ENCODE peak calls at places on chromosomes 11 and 22, in five cellular contexts. K is GM23338, N is neural progenitor cell, O is PC-3, U is fibroblast of lung. H is an unnamed sample.

GRCh38 chr11:112770487-112770886 is 190.7 kb upstream of the NCAM1 start:
- DNase-seq in N (no peak), O (no peak), U (no peak), K (no peak), H (no peak)

GRCh38 chr11:122742350-122742749 is 86.8 kb downstream of the UBASH3B start:
- DNase-seq in O (no peak), N (no peak), U (no peak), K (no peak), H (no peak)

GRCh38 chr11:44380009-44380313 is 70.0 kb upstream of the ALX4 start:
- DNase-seq in K (no peak), O (no peak), U (no peak), N (no peak), H (no peak)

GRCh38 chr11:17397311-17398002 is 9.0 kb upstream of the KCNJ11 start:
- DNase-seq in K (no peak), N (no peak), O (no peak), U (no peak), H (no peak)

GRCh38 chr22:30195245-30196140 is 51.1 kb downstream of the LIF start:
- DNase-seq in O (peak), U (peak), K (no peak), N (no peak), H (no peak)

GRCh38 chr22:22171357-22172218 is 73.0 kb upstream of the VPREB1 start:
- DNase-seq in O (peak), K (peak), N (peak), U (no peak), H (no peak)

GRCh38 chr11:75762885-75763284 is 5.7 kb upstream of the DGAT2 start:
- DNase-seq in O (no peak), U (no peak), K (no peak), N (no peak), H (peak)

GRCh38 chr22:30637701-30638114 is 2.1 kb downstream of the SLC35E4 start:
- DNase-seq in K (no peak), U (peak), N (no peak), O (no peak), H (no peak)

GRCh38 chr11:68857037-68857586 is 15.4 kb upstream of the CPT1A start:
- DNase-seq in K (no peak), U (no peak), N (no peak), O (peak), H (no peak)

GRCh38 chr11:2817431-2817830 is 68.1 kb downstream of the CDKN1C start:
- DNase-seq in U (no peak), K (no peak), N (no peak), O (no peak), H (no peak)

GRCh38 chr11:65791719-65792213 is 4.9 kb downstream of the OVOL1 start:
- DNase-seq in K (no peak), O (peak), N (no peak), U (peak), H (no peak)

GRCh38 chr22:32861330-32861729 is 59.8 kb downstream of the TIMP3 start:
- DNase-seq in O (no peak), U (no peak), N (no peak), K (no peak), H (no peak)

GRCh38 chr22:20550851-20551744 is 43.7 kb downstream of the MED15 start:
- DNase-seq in N (peak), K (peak), U (peak), O (no peak), H (peak)

GRCh38 chr22:37161442-37161841 is 11.7 kb upstream of the IL2RB start:
- DNase-seq in K (peak), N (no peak), O (peak), U (no peak), H (peak)

DNA sequence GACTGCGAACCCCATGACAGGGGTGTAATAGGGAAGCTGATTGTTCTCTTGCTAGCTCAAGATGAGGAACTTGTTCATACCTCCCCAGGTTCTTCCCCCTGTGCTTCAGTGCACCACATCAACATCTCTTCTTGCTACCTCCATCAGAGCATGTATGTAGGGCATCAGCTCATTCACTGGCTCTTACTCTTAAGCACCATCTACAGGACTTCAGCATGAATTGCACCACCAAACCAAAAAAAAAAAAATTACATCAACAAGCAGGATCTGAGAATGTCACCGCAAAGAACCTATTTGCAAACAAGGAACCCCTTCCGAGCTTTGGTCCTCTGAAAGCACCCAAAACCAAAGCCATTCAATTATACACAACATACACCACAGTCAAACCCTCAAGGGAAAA is 2226.5 kb upstream of the RAG2 start:
- DNase-seq in O (peak), U (peak), K (peak), N (peak), H (peak)
- TF ChIP-seq CTCF in O (peak), U (no peak), K (peak), N (peak), H (peak)

GRCh38 chr11:118146554-118146953 is 6.1 kb downstream of the SCN4B start:
- DNase-seq in O (no peak), K (no peak), N (no peak), U (no peak), H (no peak)

GRCh38 chr11:118144301-118144701 is 8.3 kb downstream of the SCN4B start:
- DNase-seq in U (no peak), K (no peak), N (no peak), O (no peak), H (no peak)

GRCh38 chr11:118143661-118144185 is 8.9 kb downstream of the SCN4B start:
- DNase-seq in N (no peak), O (no peak), K (no peak), U (no peak), H (no peak)

GRCh38 chr11:118144869-118145268 is 7.8 kb downstream of the SCN4B start:
- DNase-seq in N (no peak), O (no peak), K (no peak), U (no peak), H (no peak)

GRCh38 chr11:118145285-118146227 is 7.1 kb downstream of the SCN4B start:
- DNase-seq in K (peak), N (peak), U (peak), O (peak), H (peak)
- TF ChIP-seq EZH2 in K (peak), N (no peak), U (no peak), O (no peak), H (no peak)

GRCh38 chr11:79309402-79309801 is 131.4 kb downstream of the TENM4 start:
- DNase-seq in N (no peak), U (peak), O (no peak), K (no peak), H (no peak)

GRCh38 chr11:79311461-79311860 is 129.4 kb downstream of the TENM4 start:
- DNase-seq in U (no peak), O (no peak), N (no peak), K (no peak), H (no peak)

GRCh38 chr11:79312591-79313267 is 128.1 kb downstream of the TENM4 start:
- DNase-seq in N (no peak), K (no peak), U (no peak), O (no peak), H (peak)

GRCh38 chr11:79304599-79305212 is 136.1 kb downstream of the TENM4 start:
- DNase-seq in K (no peak), O (no peak), N (no peak), U (no peak), H (no peak)

DNA sequence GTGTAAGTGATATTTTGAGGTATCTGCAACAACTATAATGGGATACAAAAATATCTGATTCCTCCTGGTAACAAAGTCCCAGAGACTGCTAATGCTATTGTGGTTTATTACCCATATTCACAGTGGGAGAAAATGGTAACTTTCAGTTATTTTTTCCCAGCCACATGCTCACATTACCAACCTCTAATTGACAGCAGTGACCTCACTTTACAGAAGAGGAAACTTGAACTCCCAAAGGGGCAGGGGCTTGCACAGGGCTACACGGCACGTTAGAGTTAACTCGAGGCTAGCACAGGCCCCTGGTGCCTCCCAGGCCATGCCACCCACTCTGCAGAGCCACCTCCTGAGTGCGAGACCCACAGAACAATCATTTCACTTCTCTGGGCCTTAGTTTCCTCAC is 132.4 kb downstream of the TENM4 start:
- DNase-seq in N (no peak), K (no peak), U (no peak), O (no peak), H (no peak)
- TF ChIP-seq CTCF in N (no peak), K (no peak), U (no peak), O (no peak), H (no peak)

GRCh38 chr11:115761348-115761747 is 257.1 kb upstream of the CADM1 start:
- DNase-seq in O (no peak), K (peak), N (no peak), U (no peak), H (no peak)

GRCh38 chr11:115758011-115758410 is 253.8 kb upstream of the CADM1 start:
- DNase-seq in K (no peak), N (no peak), O (no peak), U (no peak), H (no peak)

GRCh38 chr11:115760921-115761320 is 256.7 kb upstream of the CADM1 start:
- DNase-seq in U (no peak), N (peak), O (no peak), K (no peak), H (no peak)

GRCh38 chr11:115760528-115760837 is 256.3 kb upstream of the CADM1 start:
- DNase-seq in K (peak), N (peak), O (no peak), U (no peak), H (no peak)

DNA sequence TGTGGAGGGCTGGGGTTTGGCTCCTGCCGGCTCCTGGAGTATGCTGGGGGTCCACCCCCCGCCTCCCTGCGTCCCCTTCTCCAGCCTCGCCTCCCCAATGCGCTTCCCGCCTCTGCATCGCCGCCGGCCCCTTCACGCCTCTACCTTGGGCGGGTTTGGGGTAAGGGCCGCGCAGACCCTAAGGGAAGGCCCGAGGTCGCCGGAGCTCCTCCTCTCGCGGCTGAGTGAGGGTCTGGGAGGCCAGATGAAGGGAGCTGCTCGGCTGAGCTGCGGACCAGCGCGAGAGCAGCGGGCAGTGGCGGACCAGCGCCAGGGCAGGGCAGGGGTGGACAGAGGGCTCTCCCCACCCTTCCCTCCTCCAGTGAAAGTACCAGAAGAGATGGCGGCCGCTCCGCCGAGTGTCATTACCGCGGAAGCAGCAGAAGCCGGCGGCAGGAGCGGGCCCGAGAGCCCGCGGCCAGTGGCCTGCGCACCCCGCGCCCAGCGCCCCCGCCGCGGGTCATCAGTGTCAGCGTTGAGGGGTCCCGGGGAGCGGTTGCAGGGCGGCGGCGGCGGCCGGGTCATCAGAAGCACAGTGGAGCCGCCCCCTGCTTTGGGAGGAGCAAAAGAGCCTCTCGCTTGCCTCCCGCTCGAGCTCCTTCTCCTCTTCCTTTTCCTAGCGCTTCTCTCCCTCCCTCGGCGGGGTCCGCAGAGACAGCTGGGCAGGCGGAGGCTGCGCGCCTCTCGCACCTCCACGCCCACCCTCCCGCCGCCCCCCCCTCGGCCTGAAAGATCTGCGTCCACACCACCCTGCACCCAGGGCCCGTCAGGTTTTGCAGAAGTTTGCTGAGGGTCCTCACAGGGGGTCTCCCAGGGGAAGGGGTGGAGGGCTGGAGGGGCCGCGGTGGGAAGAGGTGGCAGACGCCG is 255.7 kb upstream of the CADM1 start:
- DNase-seq in K (peak), O (no peak), N (peak), U (peak), H (no peak)
- TF ChIP-seq EZH2 in K (peak), O (no peak), N (no peak), U (peak), H (no peak)

GRCh38 chr11:31045335-31045734 is 324.2 kb downstream of the DCDC1 start:
- DNase-seq in N (peak), U (peak), O (peak), K (peak), H (peak)
- TF ChIP-seq CTCF in N (peak), U (no peak), O (peak), K (peak), H (peak)

GRCh38 chr11:130449996-130450419 is 1.6 kb downstream of the ADAMTS15 start:
- DNase-seq in U (peak), K (peak), N (peak), O (no peak), H (no peak)

GRCh38 chr11:130448416-130449068 is at the start of gene ADAMTS15:
- DNase-seq in O (peak), N (peak), U (peak), K (peak), H (peak)

GRCh38 chr11:130448039-130448415 is 418 bp upstream of the ADAMTS15 start:
- DNase-seq in O (no peak), K (no peak), U (no peak), N (no peak), H (no peak)

GRCh38 chr11:130451261-130452019 is 3.0 kb downstream of the ADAMTS15 start:
- DNase-seq in K (no peak), O (peak), U (peak), N (no peak), H (peak)

DNA sequence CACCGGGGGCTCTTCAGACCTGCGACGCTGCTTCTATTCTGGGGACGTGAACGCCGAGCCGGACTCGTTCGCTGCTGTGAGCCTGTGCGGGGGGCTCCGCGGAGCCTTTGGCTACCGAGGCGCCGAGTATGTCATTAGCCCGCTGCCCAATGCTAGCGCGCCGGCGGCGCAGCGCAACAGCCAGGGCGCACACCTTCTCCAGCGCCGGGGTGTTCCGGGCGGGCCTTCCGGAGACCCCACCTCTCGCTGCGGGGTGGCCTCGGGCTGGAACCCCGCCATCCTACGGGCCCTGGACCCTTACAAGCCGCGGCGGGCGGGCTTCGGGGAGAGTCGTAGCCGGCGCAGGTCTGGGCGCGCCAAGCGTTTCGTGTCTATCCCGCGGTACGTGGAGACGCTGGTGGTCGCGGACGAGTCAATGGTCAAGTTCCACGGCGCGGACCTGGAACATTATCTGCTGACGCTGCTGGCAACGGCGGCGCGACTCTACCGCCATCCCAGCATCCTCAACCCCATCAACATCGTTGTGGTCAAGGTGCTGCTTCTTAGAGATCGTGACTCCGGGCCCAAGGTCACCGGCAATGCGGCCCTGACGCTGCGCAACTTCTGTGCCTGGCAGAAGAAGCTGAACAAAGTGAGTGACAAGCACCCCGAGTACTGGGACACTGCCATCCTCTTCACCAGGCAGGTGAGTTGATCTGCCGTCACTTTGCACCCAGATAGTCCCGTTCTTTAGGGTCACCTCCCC is 973 bp downstream of the ADAMTS15 start:
- DNase-seq in K (peak), U (peak), O (no peak), N (peak), H (no peak)
- TF ChIP-seq EZH2 in K (peak), U (no peak), O (no peak), N (peak), H (peak)

GRCh38 chr11:8682219-8683114 is at the start of the genes RPL27A and TRIM66:
- DNase-seq in O (peak), K (peak), U (peak), N (peak), H (peak)
- TF ChIP-seq CTCF in O (no peak), K (no peak), U (no peak), N (no peak), H (no peak)

GRCh38 chr11:1336836-1337646 is 27.6 kb upstream of the TOLLIP start:
- DNase-seq in O (no peak), N (peak), U (no peak), K (peak), H (peak)
- TF ChIP-seq EZH2 in O (no peak), N (peak), U (no peak), K (no peak), H (no peak)

DNA sequence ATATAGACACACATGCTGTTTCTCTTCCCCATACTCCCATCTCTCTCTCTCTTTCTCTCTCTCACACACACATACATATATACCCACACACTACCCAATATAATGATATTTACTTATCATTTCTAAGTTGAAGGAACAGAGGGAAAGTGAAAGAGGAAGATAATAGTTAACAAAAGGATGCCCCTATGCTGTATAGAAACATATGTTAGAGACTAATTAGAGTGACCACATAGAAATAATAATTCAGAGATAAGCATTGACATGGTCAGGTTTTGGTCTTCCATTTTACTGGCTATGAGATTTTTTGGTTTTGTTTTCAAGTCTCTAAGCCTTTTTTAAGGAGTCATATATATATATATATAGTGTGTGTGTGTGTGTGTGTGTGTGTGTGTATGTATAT is 445.7 kb upstream of the CHORDC1 start:
- DNase-seq in O (no peak), U (no peak), K (no peak), N (no peak), H (no peak)
- TF ChIP-seq CTCF in O (no peak), U (no peak), K (no peak), N (no peak), H (no peak)